ENCODE peak calls at places on chromosomes 1 and 21, in seven cellular contexts. One of them, this sample, is unnamed.

GRCh38 chr1:22875851-22876250 is 96.8 kb downstream of the LACTBL1 start:
- DNase-seq in activated CD8-positive, alpha-beta T cell treated with anti-CD3 and anti-CD28 coated beads for 36 hours: no peak
- DNase-seq in cardiac fibroblast: no peak
- DNase-seq in stimulated activated CD4-positive, alpha-beta T cell treated with anti-CD3 and anti-CD28 coated beads, Interleukin-12 subunit alpha, Interleukin-12 subunit beta, amount 100 ng/mL, for 24 hours: no peak
- DNase-seq in iPS DF 6.9: no peak
- DNase-seq in pancreas: no peak
- DNase-seq in mesothelial cell of epicardium: no peak
- DNase-seq in this sample: no peak

GRCh38 chr1:110057963-110058518 is 12.4 kb downstream of the ALX3 start:
- DNase-seq in activated CD8-positive, alpha-beta T cell treated with anti-CD3 and anti-CD28 coated beads for 36 hours: no peak
- DNase-seq in mesothelial cell of epicardium: no peak
- DNase-seq in iPS DF 6.9: no peak
- DNase-seq in cardiac fibroblast: no peak
- DNase-seq in stimulated activated CD4-positive, alpha-beta T cell treated with anti-CD3 and anti-CD28 coated beads, Interleukin-12 subunit alpha, Interleukin-12 subunit beta, amount 100 ng/mL, for 24 hours: no peak
- DNase-seq in pancreas: no peak
- DNase-seq in this sample: no peak

GRCh38 chr1:62109124-62109523 is 85.5 kb upstream of the L1TD1 start:
- DNase-seq in mesothelial cell of epicardium: no peak
- DNase-seq in activated CD8-positive, alpha-beta T cell treated with anti-CD3 and anti-CD28 coated beads for 36 hours: no peak
- DNase-seq in pancreas: no peak
- DNase-seq in stimulated activated CD4-positive, alpha-beta T cell treated with anti-CD3 and anti-CD28 coated beads, Interleukin-12 subunit alpha, Interleukin-12 subunit beta, amount 100 ng/mL, for 24 hours: no peak
- DNase-seq in iPS DF 6.9: no peak
- DNase-seq in cardiac fibroblast: no peak
- DNase-seq in this sample: no peak

GRCh38 chr21:42777064-42777756 is 102.1 kb downstream of the WDR4 start:
- DNase-seq in pancreas: no peak
- DNase-seq in activated CD8-positive, alpha-beta T cell treated with anti-CD3 and anti-CD28 coated beads for 36 hours: no peak
- DNase-seq in iPS DF 6.9: no peak
- DNase-seq in mesothelial cell of epicardium: no peak
- DNase-seq in stimulated activated CD4-positive, alpha-beta T cell treated with anti-CD3 and anti-CD28 coated beads, Interleukin-12 subunit alpha, Interleukin-12 subunit beta, amount 100 ng/mL, for 24 hours: no peak
- DNase-seq in cardiac fibroblast: no peak
- DNase-seq in this sample: no peak

GRCh38 chr1:67429528-67430357 is 459 bp downstream of the SERBP1 start:
- DNase-seq in pancreas: peak
- DNase-seq in stimulated activated CD4-positive, alpha-beta T cell treated with anti-CD3 and anti-CD28 coated beads, Interleukin-12 subunit alpha, Interleukin-12 subunit beta, amount 100 ng/mL, for 24 hours: peak
- DNase-seq in iPS DF 6.9: no peak
- DNase-seq in activated CD8-positive, alpha-beta T cell treated with anti-CD3 and anti-CD28 coated beads for 36 hours: peak
- DNase-seq in cardiac fibroblast: no peak
- DNase-seq in mesothelial cell of epicardium: peak
- DNase-seq in this sample: peak

GRCh38 chr1:6738987-6739386 is 37.4 kb upstream of the DNAJC11 start:
- DNase-seq in cardiac fibroblast: no peak
- DNase-seq in mesothelial cell of epicardium: no peak
- DNase-seq in activated CD8-positive, alpha-beta T cell treated with anti-CD3 and anti-CD28 coated beads for 36 hours: no peak
- DNase-seq in pancreas: no peak
- DNase-seq in stimulated activated CD4-positive, alpha-beta T cell treated with anti-CD3 and anti-CD28 coated beads, Interleukin-12 subunit alpha, Interleukin-12 subunit beta, amount 100 ng/mL, for 24 hours: no peak
- DNase-seq in iPS DF 6.9: no peak
- DNase-seq in this sample: no peak

GRCh38 chr1:183164350-183164749 is 21.7 kb upstream of the LAMC2 start:
- DNase-seq in pancreas: no peak
- DNase-seq in cardiac fibroblast: peak
- DNase-seq in mesothelial cell of epicardium: no peak
- DNase-seq in iPS DF 6.9: peak
- DNase-seq in activated CD8-positive, alpha-beta T cell treated with anti-CD3 and anti-CD28 coated beads for 36 hours: no peak
- DNase-seq in stimulated activated CD4-positive, alpha-beta T cell treated with anti-CD3 and anti-CD28 coated beads, Interleukin-12 subunit alpha, Interleukin-12 subunit beta, amount 100 ng/mL, for 24 hours: no peak
- DNase-seq in this sample: no peak

GRCh38 chr1:227998374-227999055 is 8.3 kb upstream of the WNT3A start:
- DNase-seq in iPS DF 6.9: no peak
- DNase-seq in cardiac fibroblast: no peak
- DNase-seq in mesothelial cell of epicardium: no peak
- DNase-seq in pancreas: no peak
- DNase-seq in stimulated activated CD4-positive, alpha-beta T cell treated with anti-CD3 and anti-CD28 coated beads, Interleukin-12 subunit alpha, Interleukin-12 subunit beta, amount 100 ng/mL, for 24 hours: no peak
- DNase-seq in activated CD8-positive, alpha-beta T cell treated with anti-CD3 and anti-CD28 coated beads for 36 hours: no peak
- DNase-seq in this sample: no peak

GRCh38 chr1:160220301-160220700 is 15.1 kb downstream of the PEA15 start:
- DNase-seq in mesothelial cell of epicardium: no peak
- DNase-seq in activated CD8-positive, alpha-beta T cell treated with anti-CD3 and anti-CD28 coated beads for 36 hours: no peak
- DNase-seq in iPS DF 6.9: no peak
- DNase-seq in stimulated activated CD4-positive, alpha-beta T cell treated with anti-CD3 and anti-CD28 coated beads, Interleukin-12 subunit alpha, Interleukin-12 subunit beta, amount 100 ng/mL, for 24 hours: no peak
- DNase-seq in pancreas: no peak
- DNase-seq in cardiac fibroblast: no peak
- DNase-seq in this sample: no peak

GRCh38 chr1:119587328-119587727 is 60.7 kb downstream of the ZNF697 start:
- DNase-seq in mesothelial cell of epicardium: no peak
- DNase-seq in cardiac fibroblast: peak
- DNase-seq in stimulated activated CD4-positive, alpha-beta T cell treated with anti-CD3 and anti-CD28 coated beads, Interleukin-12 subunit alpha, Interleukin-12 subunit beta, amount 100 ng/mL, for 24 hours: no peak
- DNase-seq in activated CD8-positive, alpha-beta T cell treated with anti-CD3 and anti-CD28 coated beads for 36 hours: no peak
- DNase-seq in iPS DF 6.9: no peak
- DNase-seq in pancreas: no peak
- DNase-seq in this sample: peak

GRCh38 chr1:45103534-45103933 is 91.5 kb downstream of the UROD start:
- DNase-seq in stimulated activated CD4-positive, alpha-beta T cell treated with anti-CD3 and anti-CD28 coated beads, Interleukin-12 subunit alpha, Interleukin-12 subunit beta, amount 100 ng/mL, for 24 hours: no peak
- DNase-seq in cardiac fibroblast: no peak
- DNase-seq in mesothelial cell of epicardium: no peak
- DNase-seq in activated CD8-positive, alpha-beta T cell treated with anti-CD3 and anti-CD28 coated beads for 36 hours: no peak
- DNase-seq in pancreas: no peak
- DNase-seq in iPS DF 6.9: no peak
- DNase-seq in this sample: no peak

GRCh38 chr1:96374076-96374762 is 347.4 kb upstream of the PTBP2 start:
- DNase-seq in stimulated activated CD4-positive, alpha-beta T cell treated with anti-CD3 and anti-CD28 coated beads, Interleukin-12 subunit alpha, Interleukin-12 subunit beta, amount 100 ng/mL, for 24 hours: no peak
- DNase-seq in mesothelial cell of epicardium: no peak
- DNase-seq in cardiac fibroblast: peak
- DNase-seq in pancreas: no peak
- DNase-seq in iPS DF 6.9: no peak
- DNase-seq in activated CD8-positive, alpha-beta T cell treated with anti-CD3 and anti-CD28 coated beads for 36 hours: no peak
- DNase-seq in this sample: no peak

This sample was measured in DMS79 treated with DMSO at 0.1 percent for 48 hours.